ENCODE peak calls at places on chromosomes 12 and 14, in seven cellular contexts. D is esophagus squamous epithelium, L is MM.1S, N is thoracic aorta, M is heart right ventricle, O is ovary, V is endodermal cell. Y is an unnamed sample.
A peak's percentile ranks its signal among the peaks of the same experiment; 100 is the strongest.

GRCh38 chr14:51616724-51617409 is 34.8 kb upstream of the FRMD6 start:
- DNase-seq in L (no peak), D (no peak), O (no peak), N (no peak), M (no peak), V (no peak), Y (no peak)

GRCh38 chr12:124480469-124481256 is 86.7 kb downstream of the NCOR2 start:
- DNase-seq in M (peak; percentile 64), D (no peak), O (peak; percentile 89), L (peak; percentile 81), N (no peak), V (no peak), Y (no peak)

GRCh38 chr12:122058750-122059149 is 19.8 kb upstream of the MLXIP start:
- DNase-seq in M (no peak), O (no peak), D (no peak), V (no peak), L (no peak), N (no peak), Y (no peak)

GRCh38 chr12:100533326-100533725 is 40.2 kb upstream of the GAS2L3 start:
- DNase-seq in D (no peak), V (no peak), M (no peak), L (no peak), O (no peak), N (no peak), Y (no peak)

GRCh38 chr12:77998236-77998786 is 167.6 kb downstream of the NAV3 start:
- DNase-seq in M (no peak), V (no peak), N (no peak), L (no peak), O (no peak), D (no peak), Y (no peak)

GRCh38 chr14:101018561-101019290 is 115.2 kb upstream of the RTL1 start:
- DNase-seq in D (no peak), L (no peak), M (no peak), O (peak; percentile 29), V (peak; percentile 14), N (no peak), Y (peak; percentile 54)

GRCh38 chr14:33938131-33938949 is 12.5 kb downstream of the EGLN3 start:
- DNase-seq in O (peak; percentile 41), L (no peak), V (peak; percentile 81), M (peak; percentile 86), N (no peak), D (no peak), Y (no peak)

GRCh38 chr12:104510145-104510872 is 53.6 kb downstream of the CHST11 start:
- DNase-seq in O (no peak), L (no peak), V (no peak), N (no peak), M (no peak), D (no peak), Y (no peak)

GRCh38 chr12:132535046-132535445 is 45.1 kb downstream of the FBRSL1 start:
- DNase-seq in D (no peak), L (no peak), O (no peak), N (no peak), M (no peak), V (no peak), Y (no peak)

GRCh38 chr12:65988596-65988995 is 142.0 kb downstream of the LLPH start:
- DNase-seq in D (no peak), O (no peak), V (no peak), N (no peak), L (no peak), M (no peak), Y (no peak)

GRCh38 chr12:106687652-106688051 is 86.8 kb upstream of the RIC8B start:
- DNase-seq in L (no peak), D (no peak), O (no peak), N (no peak), M (no peak), V (no peak), Y (no peak)

GRCh38 chr12:127620956-127621355 is 646.0 kb upstream of the TMEM132C start:
- DNase-seq in M (no peak), O (no peak), L (no peak), D (no peak), N (no peak), V (no peak), Y (no peak)

GRCh38 chr12:106521901-106522300 is 60.9 kb upstream of the RFX4 start:
- DNase-seq in N (no peak), M (no peak), V (no peak), D (no peak), L (no peak), O (no peak), Y (no peak)

GRCh38 chr14:100538566-100539318 is 48.5 kb downstream of the BEGAIN start:
- DNase-seq in V (peak; percentile 40), D (no peak), M (peak; percentile 11), O (peak; percentile 36), L (no peak), N (no peak), Y (no peak)

GRCh38 chr14:61229475-61229888 is 51.7 kb downstream of the TMEM30B start:
- DNase-seq in V (no peak), M (no peak), L (no peak), N (no peak), D (no peak), O (no peak), Y (no peak)

GRCh38 chr12:43381879-43382278 is 170.1 kb downstream of the ADAMTS20 start:
- DNase-seq in O (no peak), V (no peak), D (no peak), N (no peak), M (no peak), L (no peak), Y (no peak)

GRCh38 chr14:93133476-93133875 is 17.8 kb upstream of the ITPK1 start:
- DNase-seq in D (no peak), V (no peak), L (no peak), O (no peak), N (no peak), M (no peak), Y (no peak)

GRCh38 chr12:123485756-123486155 is 27.8 kb downstream of the SNRNP35 start:
- DNase-seq in L (no peak), D (no peak), N (no peak), M (no peak), O (no peak), V (no peak), Y (no peak)

GRCh38 chr12:62834971-62835547 is 99.9 kb downstream of the PPM1H start:
- DNase-seq in N (no peak), V (no peak), L (no peak), M (no peak), D (no peak), O (no peak), Y (no peak)

GRCh38 chr12:6322969-6323339 is 12.5 kb downstream of the PLEKHG6 start:
- DNase-seq in N (no peak), O (no peak), V (peak; percentile 79), D (no peak), L (no peak), M (no peak), Y (no peak)
- H3K4me1 ChIP-seq in N (peaks cover 18% of the 10 kb centered on the region), O (peaks cover 13% of the 10 kb centered on the region), V (peaks cover 5% of the 10 kb centered on the region), D (peaks cover 48% of the 10 kb centered on the region), L (peaks cover 20% of the 10 kb centered on the region), M (peaks cover 62% of the 10 kb centered on the region), Y (peaks cover 64% of the 10 kb centered on the region)

DNA sequence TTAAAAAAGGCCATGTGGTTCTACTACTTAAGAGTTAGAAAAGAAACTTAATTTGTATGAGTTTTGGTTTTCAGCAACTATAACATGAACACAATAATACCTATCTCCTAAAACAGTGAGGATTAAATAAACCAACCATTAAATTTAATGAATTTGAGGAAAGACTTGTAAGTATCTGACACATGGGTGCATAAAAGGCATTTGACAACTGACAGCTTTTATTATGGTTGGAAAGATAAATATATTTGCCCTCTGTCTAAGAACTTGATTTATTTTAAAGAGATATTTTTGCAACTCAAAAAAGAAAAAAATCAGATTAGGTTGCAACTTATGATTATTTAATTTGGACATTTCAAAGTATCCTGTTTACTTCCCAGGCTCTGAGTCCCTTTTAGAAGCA is 217.9 kb upstream of the EEA1 start:
- DNase-seq in N (no peak), L (no peak), O (no peak), D (no peak), V (no peak), M (no peak), Y (no peak)
- H3K27me3 ChIP-seq in N (no peaks in the 10 kb centered on the region), L (no peaks in the 10 kb centered on the region), O (no peaks in the 10 kb centered on the region), D (no peaks in the 10 kb centered on the region), V (no peaks in the 10 kb centered on the region), M (no peaks in the 10 kb centered on the region), Y (no peaks in the 10 kb centered on the region)

GRCh38 chr12:108517288-108518100 is 2.4 kb downstream of the FICD start:
- DNase-seq in L (no peak), V (peak; percentile 57), D (no peak), N (no peak), M (no peak), O (no peak), Y (no peak)

GRCh38 chr12:108514468-108514972 is 557 bp upstream of the FICD start:
- DNase-seq in M (no peak), D (no peak), O (no peak), V (no peak), L (peak; percentile 12), N (no peak), Y (no peak)

GRCh38 chr12:108515916-108516315 is 839 bp downstream of the FICD start:
- DNase-seq in N (no peak), D (no peak), M (no peak), V (peak; percentile 65), L (peak; percentile 37), O (no peak), Y (no peak)

GRCh38 chr12:108516511-108517275 is 1.6 kb downstream of the FICD start:
- DNase-seq in N (no peak), O (no peak), D (no peak), V (peak; percentile 76), L (peak; percentile 31), M (no peak), Y (no peak)

DNA sequence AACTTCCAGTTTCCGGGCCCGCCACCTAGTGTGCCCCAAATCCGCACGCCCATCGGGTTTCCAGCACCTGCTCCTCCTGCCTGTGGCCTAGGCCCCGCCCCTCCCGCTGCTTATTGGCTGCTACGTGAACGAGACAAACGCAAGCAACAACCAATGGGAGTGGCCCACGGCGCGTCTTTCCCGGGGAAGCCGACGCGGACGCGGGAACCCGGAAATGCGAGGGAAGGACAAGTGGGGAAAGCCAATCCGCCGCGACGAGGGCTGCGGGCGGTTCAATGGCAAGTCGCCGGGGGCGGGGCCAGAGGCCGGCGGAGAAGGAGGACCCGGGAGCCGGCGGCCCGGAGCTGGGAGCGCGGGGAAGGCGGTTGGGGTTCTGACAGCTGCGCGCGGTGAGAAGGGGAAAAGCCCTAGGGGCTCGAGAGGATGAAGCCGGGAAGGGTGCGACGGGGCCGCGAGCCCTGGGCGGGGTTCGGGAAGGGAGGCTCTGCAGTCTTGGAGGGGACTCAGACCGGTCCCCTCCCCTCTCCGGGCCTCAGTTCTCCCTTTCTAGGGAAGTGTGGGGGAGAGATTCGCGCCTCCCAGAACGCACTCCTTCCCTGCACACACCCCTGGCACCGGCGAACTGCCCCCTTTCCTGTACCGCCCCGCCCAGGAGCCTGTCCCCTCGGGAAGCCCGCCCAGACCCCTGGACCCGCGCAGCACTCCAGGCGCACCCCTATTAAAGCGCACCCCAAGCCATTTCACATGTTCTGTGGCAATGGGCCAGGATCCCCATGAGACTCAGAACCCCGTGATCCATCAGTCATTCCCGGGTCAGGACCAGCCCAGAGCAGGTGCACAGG is at the start of gene FICD:
- DNase-seq in D (peak; percentile 94), V (peak; percentile 100), N (peak; percentile 99), M (peak; percentile 100), O (peak; percentile 100), L (peak; percentile 99), Y (peak; percentile 100)
- TF ChIP-seq CTCF in D (peak; percentile 22), V (no peak), N (no peak), M (no peak), O (no peak), L (no peak), Y (no peak)

DNA sequence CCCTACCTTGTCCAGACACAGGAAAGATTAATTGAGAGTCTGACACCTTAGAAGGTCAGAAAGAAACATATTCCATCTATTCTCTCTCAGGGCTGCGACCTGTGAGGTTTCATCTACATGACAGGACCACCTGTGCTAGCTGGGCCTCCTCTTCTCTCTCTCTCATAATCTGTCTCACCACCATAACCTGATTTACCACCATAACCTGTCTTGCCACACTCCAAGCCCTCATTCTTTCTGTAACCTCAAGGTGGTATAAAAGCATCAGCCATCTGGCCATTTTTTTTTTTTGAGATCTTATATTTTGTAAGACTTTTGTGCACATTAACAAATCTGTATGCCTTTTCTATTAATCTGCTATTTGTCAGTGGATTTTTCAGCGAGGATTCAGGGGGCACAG is 75.5 kb downstream of the ACADS start:
- DNase-seq in N (no peak), O (no peak), V (no peak), M (no peak), D (no peak), L (peak; percentile 28), Y (no peak)
- H3K4me1 ChIP-seq in N (peaks cover 4% of the 10 kb centered on the region), O (no peaks in the 10 kb centered on the region), V (peaks cover 15% of the 10 kb centered on the region), M (peaks cover 3% of the 10 kb centered on the region), D (no peaks in the 10 kb centered on the region), L (peaks cover 49% of the 10 kb centered on the region), Y (peaks cover 21% of the 10 kb centered on the region)

Y was measured in vagina.